ENCODE peak calls at places on chromosomes 4 and X, in five cellular contexts. M, E, C, O and V are unnamed samples. For H3K4me1, the result is how much of the 10 kb centered on the place peaks cover.

GRCh38 chrX:68599256-68600152 is 48.0 kb upstream of the STARD8 start:
- DNase-seq in M (no peak), E (no peak), C (no peak), O (no peak), V (no peak)

GRCh38 chr4:189021831-189022230 is 882.6 kb downstream of the TRIML1 start:
- DNase-seq in M (no peak), E (no peak), C (no peak), O (peak), V (no peak)

GRCh38 chrX:9530848-9531274 is 66.0 kb downstream of the TBL1X start:
- DNase-seq in M (no peak), E (peak), C (no peak), O (peak), V (peak)

GRCh38 chr4:99468891-99469290 is 33.7 kb upstream of the ADH7 start:
- DNase-seq in M (no peak), E (no peak), C (no peak), O (no peak), V (no peak)

GRCh38 chr4:1330761-1331590 is 16.0 kb upstream of the UVSSA start:
- DNase-seq in M (no peak), E (no peak), C (peak), O (no peak), V (no peak)

GRCh38 chrX:53950130-53950733 is 94.0 kb downstream of the PHF8 start:
- DNase-seq in M (no peak), E (no peak), C (no peak), O (no peak), V (no peak)

GRCh38 chr4:124530464-124531077 is 182.0 kb downstream of the ANKRD50 start:
- DNase-seq in M (no peak), E (no peak), C (no peak), O (no peak), V (no peak)

GRCh38 chr4:85741921-85742591 is 267.1 kb downstream of the ARHGAP24 start:
- DNase-seq in M (no peak), E (no peak), C (no peak), O (no peak), V (no peak)

GRCh38 chrX:109485470-109486340 is 3.8 kb upstream of the GUCY2F start:
- DNase-seq in M (no peak), E (peak), C (peak), O (peak), V (peak)

GRCh38 chr4:144374065-144374464 is 233.5 kb upstream of the GYPA start:
- DNase-seq in M (no peak), E (no peak), C (no peak), O (no peak), V (no peak)

GRCh38 chr4:25092139-25092538 is 61.4 kb upstream of the LGI2 start:
- DNase-seq in M (no peak), E (no peak), C (no peak), O (peak), V (no peak)

GRCh38 chrX:102950908-102951866 is 14.1 kb downstream of the RAB40AL start:
- DNase-seq in M (no peak), E (peak), C (no peak), O (peak), V (peak)

GRCh38 chr4:13159041-13159620 is 325.0 kb downstream of the RAB28 start:
- DNase-seq in M (no peak), E (no peak), C (no peak), O (no peak), V (no peak)

GRCh38 chr4:74158561-74159396 is 861 bp downstream of the MTHFD2L start:
- DNase-seq in M (no peak), E (no peak), C (no peak), O (no peak), V (no peak)

GRCh38 chrX:147803948-147804347 is 107.8 kb upstream of the FMR1 start:
- DNase-seq in M (no peak), E (no peak), C (no peak), O (peak), V (no peak)

GRCh38 chrX:105263171-105263570 is 42.7 kb upstream of the TEX13A start:
- DNase-seq in M (no peak), E (no peak), C (no peak), O (no peak), V (no peak)

GRCh38 chr4:107318078-107318477 is 282.0 kb upstream of the DKK2 start:
- DNase-seq in M (no peak), E (no peak), C (no peak), O (no peak), V (no peak)

GRCh38 chrX:12269484-12269883 is 131.2 kb downstream of the FRMPD4 start:
- DNase-seq in M (no peak), E (no peak), C (no peak), O (no peak), V (no peak)

GRCh38 chr4:140113653-140114052 is 40.3 kb downstream of the MAML3 start:
- DNase-seq in M (no peak), E (no peak), C (no peak), O (no peak), V (no peak)
- H3K4me1 ChIP-seq in M (under half), E (under half), C (under half), O (under half), V (under half)

DNA sequence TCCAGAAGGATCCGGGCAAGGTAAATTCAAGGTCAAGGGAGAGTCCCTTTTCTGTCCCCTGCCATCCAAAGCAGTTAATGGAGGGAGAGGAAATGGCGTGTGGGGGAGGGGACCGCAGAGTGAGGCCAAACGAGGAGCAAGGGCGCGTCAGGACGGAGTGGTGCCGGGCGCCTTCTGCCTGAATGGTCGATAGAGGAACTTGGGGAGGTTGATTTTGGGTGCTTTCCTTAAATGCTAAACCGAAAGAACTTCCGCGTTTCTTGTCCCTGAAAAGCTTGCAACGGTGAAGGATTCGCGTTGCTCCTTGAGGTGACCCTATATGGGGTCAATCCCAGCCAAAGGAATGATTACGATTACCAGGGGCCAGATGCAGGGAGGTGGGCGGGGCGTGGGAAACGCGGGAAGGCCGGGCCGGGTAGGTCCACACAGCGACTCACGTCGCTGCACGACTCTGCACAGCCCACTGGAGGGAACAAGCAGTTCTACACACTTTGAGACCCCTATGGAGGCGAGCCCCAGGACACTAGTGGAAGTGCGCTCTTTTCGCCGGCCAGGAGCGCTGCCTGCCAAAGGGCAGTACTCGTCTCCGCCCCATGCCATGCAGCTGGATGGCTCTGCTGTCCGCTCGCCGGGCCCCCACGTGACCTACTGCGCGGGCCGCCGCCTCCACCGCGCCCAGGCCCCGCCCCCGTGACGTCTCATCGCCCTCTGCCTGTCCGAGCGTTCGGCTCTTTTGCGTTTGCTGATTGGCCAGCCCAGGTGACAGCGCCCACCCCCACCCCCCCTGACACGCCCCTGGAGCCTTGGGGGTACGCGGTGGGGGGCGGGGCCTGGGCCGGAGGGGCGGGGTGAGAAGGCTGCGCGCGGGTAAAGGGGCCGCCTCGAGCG is 452 bp upstream of the GK start:
- DNase-seq in M (peak), E (peak), C (peak), O (peak), V (peak)
- H3K4me1 ChIP-seq in M (under half), E (under half), C (under half), O (under half), V (under half)

DNA sequence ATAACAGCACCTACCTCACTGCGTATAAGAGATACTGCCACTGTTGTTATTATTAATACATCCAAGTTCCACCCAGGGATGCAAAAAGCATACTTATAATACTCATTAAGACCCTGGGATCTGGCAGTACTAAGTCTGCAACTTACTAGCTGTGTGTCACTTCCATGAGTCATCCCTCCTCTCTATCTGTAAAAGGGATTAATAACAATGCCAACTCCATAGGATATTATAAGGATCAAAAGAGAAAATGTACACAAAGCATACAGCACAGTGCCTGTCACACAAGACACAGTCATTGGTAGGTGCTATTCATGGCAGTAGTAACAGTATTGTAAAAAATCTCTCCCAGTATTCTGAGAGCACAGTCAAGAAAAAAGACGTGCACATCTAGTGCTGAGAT is 216.7 kb downstream of the HS6ST2 start:
- DNase-seq in M (no peak), E (no peak), C (no peak), O (no peak), V (no peak)
- H3K4me1 ChIP-seq in M (under half), E (under half), C (under half), O (under half), V (under half)

GRCh38 chrX:120755066-120755846 is 120.4 kb downstream of the CT47B1 start:
- DNase-seq in M (no peak), E (no peak), C (no peak), O (peak), V (no peak)
- H3K4me1 ChIP-seq in M (under half), E (under half), C (under half), O (under half), V (under half)

DNA sequence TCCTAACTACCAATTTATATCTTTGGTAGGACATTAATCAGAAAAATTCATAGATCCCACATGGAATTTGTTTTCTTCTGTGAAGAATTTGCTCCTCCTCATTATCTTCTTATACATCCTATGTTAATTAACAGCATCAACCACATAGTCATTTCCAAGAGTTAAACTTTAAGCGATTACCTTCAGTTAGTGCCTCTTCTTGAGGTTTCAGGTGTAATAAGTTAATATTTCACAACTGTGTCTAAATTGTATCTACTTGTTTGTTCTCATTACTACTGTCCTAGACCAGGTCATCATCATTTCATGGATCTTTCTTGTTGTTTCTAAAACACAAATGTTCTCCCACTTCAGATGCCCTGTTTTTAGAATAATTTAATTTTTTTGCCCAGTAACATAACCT is 457.9 kb downstream of the FAT4 start:
- DNase-seq in M (no peak), E (no peak), C (no peak), O (no peak), V (no peak)
- H3K4me1 ChIP-seq in M (under half), E (under half), C (under half), O (under half), V (under half)

GRCh38 chr4:40840985-40841571 is 91.3 kb downstream of the NSUN7 start:
- DNase-seq in M (no peak), E (peak), C (peak), O (peak), V (peak)
- H3K4me1 ChIP-seq in M (under half), E (under half), C (under half), O (under half), V (under half)

GRCh38 chrX:46710425-46710824 is 48.5 kb downstream of the SLC9A7 start:
- DNase-seq in M (no peak), E (no peak), C (no peak), O (no peak), V (no peak)

GRCh38 chrX:46707274-46707965 is 51.5 kb downstream of the SLC9A7 start:
- DNase-seq in M (no peak), E (no peak), C (no peak), O (no peak), V (no peak)

GRCh38 chrX:46703980-46704379 is 54.9 kb downstream of the SLC9A7 start:
- DNase-seq in M (no peak), E (no peak), C (no peak), O (no peak), V (no peak)

GRCh38 chrX:46704767-46705386 is 54.0 kb downstream of the SLC9A7 start:
- DNase-seq in M (no peak), E (no peak), C (no peak), O (no peak), V (no peak)
- H3K4me1 ChIP-seq in M (under half), E (under half), C (under half), O (under half), V (under half)

GRCh38 chr4:87025614-87026041 is 90.8 kb downstream of the AFF1 start:
- DNase-seq in M (no peak), E (no peak), C (no peak), O (no peak), V (no peak)
- H3K4me1 ChIP-seq in M (under half), E (half or more), C (half or more), O (half or more), V (under half)

GRCh38 chr4:113404846-113405245 is 355.4 kb downstream of the ANK2 start:
- DNase-seq in M (no peak), E (no peak), C (no peak), O (no peak), V (no peak)

GRCh38 chr4:113406723-113407016 is 354.9 kb downstream of the CAMK2D start:
- DNase-seq in M (no peak), E (no peak), C (no peak), O (no peak), V (no peak)

GRCh38 chr4:113404167-113404571 is 354.7 kb downstream of the ANK2 start:
- DNase-seq in M (no peak), E (no peak), C (no peak), O (no peak), V (no peak)

GRCh38 chr4:113405874-113406722 is 355.4 kb downstream of the CAMK2D start:
- DNase-seq in M (no peak), E (no peak), C (no peak), O (no peak), V (no peak)

GRCh38 chr4:113407409-113407808 is 354.1 kb downstream of the CAMK2D start:
- DNase-seq in M (no peak), E (no peak), C (no peak), O (peak), V (no peak)
- H3K4me1 ChIP-seq in M (under half), E (under half), C (under half), O (under half), V (under half)

DNA sequence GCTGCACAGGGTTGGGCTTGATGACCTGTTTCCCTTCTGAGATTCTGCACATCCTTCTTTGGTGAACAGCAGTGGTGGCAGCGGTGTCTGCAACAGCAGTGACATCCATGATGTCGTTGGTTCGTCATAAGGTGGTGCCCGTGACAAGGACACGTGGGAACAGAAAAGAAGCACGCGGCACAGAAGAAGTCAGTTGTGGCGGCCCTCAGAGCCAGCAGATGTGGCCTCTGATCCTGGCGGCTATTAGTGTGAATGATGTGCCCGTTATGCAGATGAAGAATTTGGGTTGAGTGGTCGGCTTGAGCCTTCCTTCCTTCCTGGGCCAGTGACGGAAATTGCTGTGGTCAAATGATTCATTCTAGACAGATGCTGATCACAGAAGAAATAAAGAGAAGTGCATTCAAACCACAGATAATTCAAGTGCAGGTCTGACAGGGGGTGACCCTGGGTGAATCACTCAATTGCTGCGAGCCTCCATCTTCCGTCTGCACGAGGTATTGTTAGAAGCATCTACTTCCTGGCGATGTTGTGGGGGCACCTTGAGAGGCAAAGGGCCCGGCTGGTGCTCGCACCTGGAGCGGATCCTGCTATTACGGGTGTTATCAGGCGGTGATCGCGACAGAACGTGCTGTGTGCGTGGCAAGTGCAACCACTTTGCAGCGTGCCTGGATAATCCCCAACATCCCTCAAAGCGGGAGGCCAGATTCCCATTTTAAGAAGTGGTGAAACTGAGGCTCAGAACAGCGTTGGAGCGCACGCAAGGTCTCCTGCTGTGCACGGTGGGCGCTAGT is 215.2 kb upstream of the PSAPL1 start:
- DNase-seq in M (peak), E (no peak), C (no peak), O (no peak), V (no peak)
- H3K4me1 ChIP-seq in M (under half), E (half or more), C (under half), O (under half), V (under half)